ENCODE peak calls at places on chromosomes 16 and 17, in seven cellular contexts. H is GM23338, S is neural progenitor cell, C is PC-3, Z is mammary epithelial cell, A is BJ, N is choroid plexus epithelial cell. D is an unnamed sample.

GRCh38 chr17:7897090-7897489 is 8.5 kb downstream of the CHD3 start:
- DNase-seq in N (no peak), C (peak; percentile 37), H (no peak), Z (no peak), S (no peak), A (no peak), D (no peak)

GRCh38 chr17:62105361-62105760 is 40.3 kb upstream of the MED13 start:
- DNase-seq in N (no peak), A (no peak), Z (no peak), C (no peak), S (no peak), H (no peak), D (no peak)

GRCh38 chr17:59840908-59841666 is 51.7 kb downstream of the TUBD1 start:
- DNase-seq in H (no peak), Z (peak; percentile 63), N (peak; percentile 76), C (peak; percentile 45), S (no peak), A (no peak), D (peak; percentile 67)

GRCh38 chr17:13002761-13003453 is 14.9 kb downstream of the ELAC2 start:
- DNase-seq in H (peak; percentile 89), C (peak; percentile 83), S (peak; percentile 87), Z (peak; percentile 44), N (peak; percentile 85), A (no peak), D (peak; percentile 63)

GRCh38 chr17:36856169-36856568 is 81.1 kb upstream of the LHX1 start:
- DNase-seq in S (no peak), H (no peak), N (no peak), Z (peak; percentile 89), C (peak; percentile 26), A (no peak), D (peak; percentile 99)

GRCh38 chr16:57998992-57999365 is 1.5 kb downstream of the ZNF319 start:
- DNase-seq in S (no peak), H (no peak), Z (no peak), N (no peak), A (no peak), C (no peak), D (peak; percentile 15)

GRCh38 chr16:4505356-4506153 is 29.4 kb downstream of the HMOX2 start:
- DNase-seq in Z (no peak), C (no peak), H (no peak), N (no peak), A (no peak), S (no peak), D (peak; percentile 57)

GRCh38 chr16:84268661-84269060 is 26.0 kb upstream of the WFDC1 start:
- DNase-seq in Z (no peak), N (no peak), H (no peak), A (no peak), S (peak; percentile 12), C (no peak), D (no peak)

GRCh38 chr16:70495425-70496182 is 27.8 kb downstream of the COG4 start:
- DNase-seq in H (no peak), C (no peak), N (no peak), A (no peak), Z (no peak), S (no peak), D (no peak)

GRCh38 chr16:2032285-2033056 is 5.8 kb downstream of the NHERF2 start:
- DNase-seq in N (no peak), C (no peak), S (no peak), Z (no peak), A (no peak), H (no peak), D (no peak)

GRCh38 chr17:7848131-7848579 is 6.7 kb upstream of the TMEM88 start:
- DNase-seq in S (no peak), H (no peak), N (no peak), C (no peak), Z (no peak), A (no peak), D (no peak)

GRCh38 chr16:12095275-12096161 is 119.0 kb downstream of the SNX29 start:
- DNase-seq in N (peak; percentile 74), Z (peak; percentile 10), A (no peak), S (peak; percentile 85), C (peak; percentile 58), H (peak; percentile 83), D (peak; percentile 49)

GRCh38 chr17:48592592-48592991 is 987 bp downstream of the HOXB5 start:
- DNase-seq in A (no peak), H (no peak), N (no peak), Z (no peak), C (no peak), S (no peak), D (no peak)

GRCh38 chr17:17710728-17711541 is 29.7 kb downstream of the RAI1 start:
- DNase-seq in N (peak; percentile 91), S (peak; percentile 84), A (peak; percentile 66), Z (peak; percentile 86), C (peak; percentile 95), H (peak; percentile 92), D (peak; percentile 93)

GRCh38 chr17:15291674-15292361 is 26.7 kb upstream of the PMP22 start:
- DNase-seq in Z (no peak), C (peak; percentile 70), N (peak; percentile 72), A (no peak), H (no peak), S (no peak), D (no peak)

GRCh38 chr16:31459722-31460581 is 651 bp downstream of the ARMC5 start:
- DNase-seq in A (peak; percentile 96), H (peak; percentile 99), Z (peak; percentile 99), C (peak; percentile 98), S (peak; percentile 100), N (peak; percentile 99), D (peak; percentile 99)

GRCh38 chr17:32746698-32747097 is 130.2 kb downstream of the MYO1D start:
- DNase-seq in Z (peak; percentile 47), C (peak; percentile 19), S (no peak), H (no peak), A (no peak), N (peak; percentile 80), D (peak; percentile 83)

GRCh38 chr17:44095647-44096496 is 25.3 kb downstream of the G6PC3 start:
- DNase-seq in C (peak; percentile 65), Z (peak; percentile 68), S (peak; percentile 92), A (peak; percentile 63), H (peak; percentile 96), N (peak; percentile 97), D (peak; percentile 80)

GRCh38 chr17:33049781-33050414 is 58.3 kb downstream of the SPACA3 start:
- DNase-seq in C (peak; percentile 56), S (peak; percentile 72), A (no peak), N (peak; percentile 69), Z (no peak), H (peak; percentile 78), D (peak; percentile 61)

GRCh38 chr16:89491238-89491869 is 993 bp upstream of the ANKRD11 start:
- DNase-seq in S (peak; percentile 53), H (peak; percentile 76), C (peak; percentile 3), A (no peak), Z (no peak), N (peak; percentile 49), D (no peak)

DNA sequence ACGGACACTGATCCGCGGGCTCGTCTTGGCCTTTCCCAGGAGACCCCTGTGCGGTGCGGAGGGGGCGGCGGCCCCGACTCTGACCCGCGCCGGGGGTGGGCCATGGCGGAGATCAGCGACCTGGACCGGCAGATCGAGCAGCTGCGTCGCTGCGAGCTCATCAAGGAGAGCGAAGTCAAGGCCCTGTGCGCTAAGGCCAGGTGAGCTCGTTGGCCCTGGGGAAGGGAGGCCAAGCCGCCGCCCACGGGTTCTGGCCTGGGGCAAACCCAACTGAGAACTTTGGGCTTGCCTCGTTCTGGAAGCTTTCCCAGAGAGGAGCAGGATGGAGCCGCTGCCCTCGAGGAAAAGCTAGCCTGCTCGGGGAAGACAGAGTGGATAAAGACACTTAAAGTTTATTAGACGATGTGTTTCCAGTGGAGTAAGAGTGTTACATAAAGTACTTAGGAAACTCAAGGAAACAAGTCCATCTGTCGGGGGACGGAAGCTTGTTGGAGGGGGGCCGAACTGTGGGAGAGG is 540 bp downstream of the PPP4C start:
- DNase-seq in C (no peak), Z (peak; percentile 42), A (no peak), S (no peak), H (no peak), N (no peak), D (no peak)
- H3K4me3 ChIP-seq in C (peak overlapping the region; percentile 94), Z (peak overlapping the region; percentile 78), A (peak overlapping the region; percentile 60), S (peak overlapping the region; percentile 90), H (peak overlapping the region; percentile 96), N (peak overlapping the region; percentile 92), D (peak overlapping the region; percentile 90)

GRCh38 chr16:72012607-72013006 is 4.1 kb downstream of the DHODH start:
- DNase-seq in C (no peak), S (no peak), Z (no peak), H (no peak), N (no peak), A (no peak), D (peak; percentile 3)

GRCh38 chr16:72009779-72010178 is 1.2 kb downstream of the DHODH start:
- DNase-seq in H (no peak), C (no peak), N (no peak), S (no peak), A (no peak), Z (no peak), D (no peak)

GRCh38 chr16:72013888-72014538 is 5.5 kb downstream of the DHODH start:
- DNase-seq in N (peak; percentile 56), C (no peak), S (peak; percentile 23), H (no peak), Z (no peak), A (no peak), D (no peak)

GRCh38 chr16:72013389-72013788 is 4.8 kb downstream of the DHODH start:
- DNase-seq in S (no peak), C (no peak), N (peak; percentile 59), A (no peak), H (no peak), Z (peak; percentile 86), D (peak; percentile 92)

DNA sequence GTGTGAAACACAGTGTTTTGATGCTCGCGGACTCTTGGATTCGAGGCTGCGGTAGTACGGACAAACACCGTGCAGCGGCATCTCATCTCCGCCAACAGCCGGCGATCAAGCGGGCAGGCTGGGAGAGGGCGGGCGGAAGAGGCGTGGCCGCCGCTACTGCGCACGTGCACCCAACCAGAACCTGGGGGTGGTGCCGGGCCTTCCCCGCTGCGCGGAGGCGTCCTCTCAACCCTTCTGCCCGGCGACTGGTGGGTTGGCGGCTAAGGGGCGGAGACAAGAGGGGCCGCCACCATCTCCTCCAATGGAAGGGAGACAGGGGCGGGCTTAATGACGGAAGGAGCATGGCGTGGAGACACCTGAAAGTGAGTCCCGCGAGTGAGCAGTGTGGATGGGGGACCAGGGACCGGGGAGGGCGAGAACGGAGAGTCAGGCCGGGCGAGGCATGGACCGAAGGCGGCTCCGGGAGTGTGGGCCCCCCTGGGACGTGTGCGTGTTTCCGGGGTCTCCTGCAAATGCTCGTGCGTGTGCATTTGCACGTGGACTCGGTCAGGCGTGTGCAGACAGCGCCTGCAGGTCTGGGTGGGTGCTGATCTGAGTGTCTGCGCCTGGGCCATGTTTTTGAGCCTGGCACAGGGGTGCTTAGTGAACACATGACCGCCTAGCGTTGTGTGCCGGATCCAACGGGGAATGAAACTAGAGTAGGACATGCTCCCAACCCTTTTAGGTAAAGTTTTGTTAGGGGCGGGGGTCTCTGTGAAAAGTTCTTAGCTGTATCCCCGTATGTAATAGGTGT is at the start of gene DHODH:
- DNase-seq in A (peak; percentile 89), N (peak; percentile 99), S (peak; percentile 99), H (peak; percentile 99), Z (peak; percentile 97), C (peak; percentile 94), D (peak; percentile 99)
- TF ChIP-seq CTCF in A (no peak), N (no peak), S (no peak), H (no peak), Z (no peak), C (no peak), D (no peak)

GRCh38 chr17:58416937-58417299 is 416 bp downstream of the RNF43 start:
- DNase-seq in C (no peak), A (no peak), Z (no peak), N (no peak), H (peak; percentile 17), S (no peak), D (peak; percentile 18)
- H3K4me3 ChIP-seq in C (peak overlapping the region; percentile 79), A (no peak overlapping the region), Z (peak overlapping the region; percentile 86), N (no peak overlapping the region), H (peak overlapping the region; percentile 51), S (peak overlapping the region; percentile 43), D (peak overlapping the region; percentile 75)

GRCh38 chr17:79305376-79305775 is 230.8 kb downstream of the ENGASE start:
- DNase-seq in N (no peak), C (no peak), Z (no peak), A (no peak), H (no peak), S (no peak), D (no peak)
- TF ChIP-seq CTCF in N (no peak), C (no peak), Z (no peak), A (no peak), H (no peak), S (no peak), D (no peak)